ENCODE peak calls at places on chromosomes 13 and 19, in eight cellular contexts. One of them, this sample, is unnamed.

GRCh38 chr19:18868380-18869230 is 27.4 kb downstream of the CERS1 start:
- DNase-seq in NCI-H345: no peak
- DNase-seq in fibroblast of the aortic adventitia: no peak
- DNase-seq in stimulated activated CD8-positive, alpha-beta memory T cell treated with anti-CD3 and anti-CD28 coated beads, Interleukin-4, amount 100 ng/mL, for 1 hour: no peak
- DNase-seq in erythroblast: no peak
- DNase-seq in activated CD4-positive, alpha-beta T cell treated with anti-CD3 and anti-CD28 coated beads, Interleukin-2, amount 10 ng/mL, durations not matched to agents 24 days and 14 days: no peak
- DNase-seq in stimulated activated CD4-positive, alpha-beta T cell treated with anti-CD3 and anti-CD28 coated beads, Interleukin-1b, Interleukin-23, amount 100 ng/mL, for 24 hours: no peak
- DNase-seq in breast epithelium: no peak
- DNase-seq in this sample: no peak

GRCh38 chr13:26811636-26812035 is 51.0 kb upstream of the GPR12 start:
- DNase-seq in breast epithelium: no peak
- DNase-seq in activated CD4-positive, alpha-beta T cell treated with anti-CD3 and anti-CD28 coated beads, Interleukin-2, amount 10 ng/mL, durations not matched to agents 24 days and 14 days: no peak
- DNase-seq in stimulated activated CD8-positive, alpha-beta memory T cell treated with anti-CD3 and anti-CD28 coated beads, Interleukin-4, amount 100 ng/mL, for 1 hour: no peak
- DNase-seq in fibroblast of the aortic adventitia: no peak
- DNase-seq in stimulated activated CD4-positive, alpha-beta T cell treated with anti-CD3 and anti-CD28 coated beads, Interleukin-1b, Interleukin-23, amount 100 ng/mL, for 24 hours: no peak
- DNase-seq in erythroblast: no peak
- DNase-seq in NCI-H345: peak
- DNase-seq in this sample: no peak

GRCh38 chr19:53182202-53182601 is 11.0 kb downstream of the ZNF665 start:
- DNase-seq in erythroblast: no peak
- DNase-seq in fibroblast of the aortic adventitia: no peak
- DNase-seq in stimulated activated CD8-positive, alpha-beta memory T cell treated with anti-CD3 and anti-CD28 coated beads, Interleukin-4, amount 100 ng/mL, for 1 hour: no peak
- DNase-seq in activated CD4-positive, alpha-beta T cell treated with anti-CD3 and anti-CD28 coated beads, Interleukin-2, amount 10 ng/mL, durations not matched to agents 24 days and 14 days: no peak
- DNase-seq in breast epithelium: no peak
- DNase-seq in stimulated activated CD4-positive, alpha-beta T cell treated with anti-CD3 and anti-CD28 coated beads, Interleukin-1b, Interleukin-23, amount 100 ng/mL, for 24 hours: no peak
- DNase-seq in NCI-H345: no peak
- DNase-seq in this sample: no peak

GRCh38 chr19:49956113-49956491 is 4.9 kb downstream of the SIGLEC11 start:
- DNase-seq in activated CD4-positive, alpha-beta T cell treated with anti-CD3 and anti-CD28 coated beads, Interleukin-2, amount 10 ng/mL, durations not matched to agents 24 days and 14 days: no peak
- DNase-seq in breast epithelium: peak
- DNase-seq in erythroblast: no peak
- DNase-seq in stimulated activated CD4-positive, alpha-beta T cell treated with anti-CD3 and anti-CD28 coated beads, Interleukin-1b, Interleukin-23, amount 100 ng/mL, for 24 hours: no peak
- DNase-seq in fibroblast of the aortic adventitia: no peak
- DNase-seq in NCI-H345: no peak
- DNase-seq in stimulated activated CD8-positive, alpha-beta memory T cell treated with anti-CD3 and anti-CD28 coated beads, Interleukin-4, amount 100 ng/mL, for 1 hour: no peak
- DNase-seq in this sample: no peak

GRCh38 chr13:32430018-32430747 is 2.3 kb upstream of the N4BP2L1 start:
- DNase-seq in erythroblast: peak
- DNase-seq in NCI-H345: no peak
- DNase-seq in stimulated activated CD8-positive, alpha-beta memory T cell treated with anti-CD3 and anti-CD28 coated beads, Interleukin-4, amount 100 ng/mL, for 1 hour: no peak
- DNase-seq in breast epithelium: no peak
- DNase-seq in stimulated activated CD4-positive, alpha-beta T cell treated with anti-CD3 and anti-CD28 coated beads, Interleukin-1b, Interleukin-23, amount 100 ng/mL, for 24 hours: no peak
- DNase-seq in activated CD4-positive, alpha-beta T cell treated with anti-CD3 and anti-CD28 coated beads, Interleukin-2, amount 10 ng/mL, durations not matched to agents 24 days and 14 days: no peak
- DNase-seq in fibroblast of the aortic adventitia: no peak
- DNase-seq in this sample: no peak

GRCh38 chr13:43686557-43686956 is 100.2 kb downstream of the ENOX1 start:
- DNase-seq in fibroblast of the aortic adventitia: peak
- DNase-seq in activated CD4-positive, alpha-beta T cell treated with anti-CD3 and anti-CD28 coated beads, Interleukin-2, amount 10 ng/mL, durations not matched to agents 24 days and 14 days: no peak
- DNase-seq in NCI-H345: no peak
- DNase-seq in erythroblast: no peak
- DNase-seq in stimulated activated CD8-positive, alpha-beta memory T cell treated with anti-CD3 and anti-CD28 coated beads, Interleukin-4, amount 100 ng/mL, for 1 hour: no peak
- DNase-seq in stimulated activated CD4-positive, alpha-beta T cell treated with anti-CD3 and anti-CD28 coated beads, Interleukin-1b, Interleukin-23, amount 100 ng/mL, for 24 hours: no peak
- DNase-seq in breast epithelium: no peak
- DNase-seq in this sample: peak

GRCh38 chr19:13846533-13847032 is 30.4 kb upstream of the NANOS3 start:
- DNase-seq in stimulated activated CD8-positive, alpha-beta memory T cell treated with anti-CD3 and anti-CD28 coated beads, Interleukin-4, amount 100 ng/mL, for 1 hour: peak
- DNase-seq in activated CD4-positive, alpha-beta T cell treated with anti-CD3 and anti-CD28 coated beads, Interleukin-2, amount 10 ng/mL, durations not matched to agents 24 days and 14 days: peak
- DNase-seq in fibroblast of the aortic adventitia: peak
- DNase-seq in breast epithelium: peak
- DNase-seq in erythroblast: peak
- DNase-seq in stimulated activated CD4-positive, alpha-beta T cell treated with anti-CD3 and anti-CD28 coated beads, Interleukin-1b, Interleukin-23, amount 100 ng/mL, for 24 hours: peak
- DNase-seq in NCI-H345: no peak
- DNase-seq in this sample: peak

GRCh38 chr19:55383279-55383788 is 758 bp downstream of the TMEM238 start:
- DNase-seq in breast epithelium: no peak
- DNase-seq in fibroblast of the aortic adventitia: no peak
- DNase-seq in stimulated activated CD8-positive, alpha-beta memory T cell treated with anti-CD3 and anti-CD28 coated beads, Interleukin-4, amount 100 ng/mL, for 1 hour: no peak
- DNase-seq in erythroblast: no peak
- DNase-seq in NCI-H345: no peak
- DNase-seq in activated CD4-positive, alpha-beta T cell treated with anti-CD3 and anti-CD28 coated beads, Interleukin-2, amount 10 ng/mL, durations not matched to agents 24 days and 14 days: peak
- DNase-seq in stimulated activated CD4-positive, alpha-beta T cell treated with anti-CD3 and anti-CD28 coated beads, Interleukin-1b, Interleukin-23, amount 100 ng/mL, for 24 hours: no peak
- DNase-seq in this sample: no peak

GRCh38 chr19:11296264-11296663 is 304 bp downstream of the TSPAN16 start:
- DNase-seq in NCI-H345: no peak
- DNase-seq in activated CD4-positive, alpha-beta T cell treated with anti-CD3 and anti-CD28 coated beads, Interleukin-2, amount 10 ng/mL, durations not matched to agents 24 days and 14 days: no peak
- DNase-seq in breast epithelium: no peak
- DNase-seq in stimulated activated CD8-positive, alpha-beta memory T cell treated with anti-CD3 and anti-CD28 coated beads, Interleukin-4, amount 100 ng/mL, for 1 hour: no peak
- DNase-seq in erythroblast: no peak
- DNase-seq in stimulated activated CD4-positive, alpha-beta T cell treated with anti-CD3 and anti-CD28 coated beads, Interleukin-1b, Interleukin-23, amount 100 ng/mL, for 24 hours: no peak
- DNase-seq in fibroblast of the aortic adventitia: peak
- DNase-seq in this sample: no peak

GRCh38 chr19:30379841-30380610 is 7.8 kb downstream of the ZNF536 start:
- DNase-seq in stimulated activated CD8-positive, alpha-beta memory T cell treated with anti-CD3 and anti-CD28 coated beads, Interleukin-4, amount 100 ng/mL, for 1 hour: no peak
- DNase-seq in erythroblast: no peak
- DNase-seq in breast epithelium: no peak
- DNase-seq in activated CD4-positive, alpha-beta T cell treated with anti-CD3 and anti-CD28 coated beads, Interleukin-2, amount 10 ng/mL, durations not matched to agents 24 days and 14 days: no peak
- DNase-seq in fibroblast of the aortic adventitia: no peak
- DNase-seq in stimulated activated CD4-positive, alpha-beta T cell treated with anti-CD3 and anti-CD28 coated beads, Interleukin-1b, Interleukin-23, amount 100 ng/mL, for 24 hours: no peak
- DNase-seq in NCI-H345: no peak
- DNase-seq in this sample: no peak

GRCh38 chr19:15368798-15369593 is 10.6 kb downstream of the AKAP8 start:
- DNase-seq in fibroblast of the aortic adventitia: no peak
- DNase-seq in activated CD4-positive, alpha-beta T cell treated with anti-CD3 and anti-CD28 coated beads, Interleukin-2, amount 10 ng/mL, durations not matched to agents 24 days and 14 days: no peak
- DNase-seq in erythroblast: no peak
- DNase-seq in stimulated activated CD4-positive, alpha-beta T cell treated with anti-CD3 and anti-CD28 coated beads, Interleukin-1b, Interleukin-23, amount 100 ng/mL, for 24 hours: no peak
- DNase-seq in breast epithelium: no peak
- DNase-seq in stimulated activated CD8-positive, alpha-beta memory T cell treated with anti-CD3 and anti-CD28 coated beads, Interleukin-4, amount 100 ng/mL, for 1 hour: no peak
- DNase-seq in NCI-H345: no peak
- DNase-seq in this sample: peak

GRCh38 chr19:58571575-58571947 is 1.6 kb downstream of the MZF1 start:
- DNase-seq in breast epithelium: peak
- DNase-seq in erythroblast: no peak
- DNase-seq in stimulated activated CD4-positive, alpha-beta T cell treated with anti-CD3 and anti-CD28 coated beads, Interleukin-1b, Interleukin-23, amount 100 ng/mL, for 24 hours: no peak
- DNase-seq in NCI-H345: no peak
- DNase-seq in fibroblast of the aortic adventitia: no peak
- DNase-seq in activated CD4-positive, alpha-beta T cell treated with anti-CD3 and anti-CD28 coated beads, Interleukin-2, amount 10 ng/mL, durations not matched to agents 24 days and 14 days: no peak
- DNase-seq in stimulated activated CD8-positive, alpha-beta memory T cell treated with anti-CD3 and anti-CD28 coated beads, Interleukin-4, amount 100 ng/mL, for 1 hour: no peak
- DNase-seq in this sample: no peak

GRCh38 chr13:40408602-40409001 is 257.8 kb downstream of the FOXO1 start:
- DNase-seq in stimulated activated CD8-positive, alpha-beta memory T cell treated with anti-CD3 and anti-CD28 coated beads, Interleukin-4, amount 100 ng/mL, for 1 hour: no peak
- DNase-seq in NCI-H345: no peak
- DNase-seq in erythroblast: no peak
- DNase-seq in fibroblast of the aortic adventitia: no peak
- DNase-seq in breast epithelium: no peak
- DNase-seq in stimulated activated CD4-positive, alpha-beta T cell treated with anti-CD3 and anti-CD28 coated beads, Interleukin-1b, Interleukin-23, amount 100 ng/mL, for 24 hours: no peak
- DNase-seq in activated CD4-positive, alpha-beta T cell treated with anti-CD3 and anti-CD28 coated beads, Interleukin-2, amount 10 ng/mL, durations not matched to agents 24 days and 14 days: no peak
- DNase-seq in this sample: no peak

GRCh38 chr19:1469200-1469935 is 9.6 kb downstream of the C19orf25 start:
- DNase-seq in erythroblast: no peak
- DNase-seq in stimulated activated CD8-positive, alpha-beta memory T cell treated with anti-CD3 and anti-CD28 coated beads, Interleukin-4, amount 100 ng/mL, for 1 hour: no peak
- DNase-seq in NCI-H345: no peak
- DNase-seq in activated CD4-positive, alpha-beta T cell treated with anti-CD3 and anti-CD28 coated beads, Interleukin-2, amount 10 ng/mL, durations not matched to agents 24 days and 14 days: peak
- DNase-seq in fibroblast of the aortic adventitia: no peak
- DNase-seq in stimulated activated CD4-positive, alpha-beta T cell treated with anti-CD3 and anti-CD28 coated beads, Interleukin-1b, Interleukin-23, amount 100 ng/mL, for 24 hours: no peak
- DNase-seq in breast epithelium: no peak
- DNase-seq in this sample: peak

GRCh38 chr13:33258437-33259193 is 26.9 kb downstream of the STARD13 start:
- DNase-seq in NCI-H345: no peak
- DNase-seq in erythroblast: no peak
- DNase-seq in activated CD4-positive, alpha-beta T cell treated with anti-CD3 and anti-CD28 coated beads, Interleukin-2, amount 10 ng/mL, durations not matched to agents 24 days and 14 days: no peak
- DNase-seq in stimulated activated CD4-positive, alpha-beta T cell treated with anti-CD3 and anti-CD28 coated beads, Interleukin-1b, Interleukin-23, amount 100 ng/mL, for 24 hours: no peak
- DNase-seq in stimulated activated CD8-positive, alpha-beta memory T cell treated with anti-CD3 and anti-CD28 coated beads, Interleukin-4, amount 100 ng/mL, for 1 hour: no peak
- DNase-seq in fibroblast of the aortic adventitia: peak
- DNase-seq in breast epithelium: no peak
- DNase-seq in this sample: no peak

GRCh38 chr19:6963937-6964336 is 57.3 kb downstream of the MBD3L2B start:
- DNase-seq in stimulated activated CD8-positive, alpha-beta memory T cell treated with anti-CD3 and anti-CD28 coated beads, Interleukin-4, amount 100 ng/mL, for 1 hour: peak
- DNase-seq in stimulated activated CD4-positive, alpha-beta T cell treated with anti-CD3 and anti-CD28 coated beads, Interleukin-1b, Interleukin-23, amount 100 ng/mL, for 24 hours: peak
- DNase-seq in erythroblast: peak
- DNase-seq in fibroblast of the aortic adventitia: no peak
- DNase-seq in NCI-H345: no peak
- DNase-seq in breast epithelium: no peak
- DNase-seq in activated CD4-positive, alpha-beta T cell treated with anti-CD3 and anti-CD28 coated beads, Interleukin-2, amount 10 ng/mL, durations not matched to agents 24 days and 14 days: peak
- DNase-seq in this sample: no peak

GRCh38 chr19:40216777-40217026 is 1.5 kb downstream of the TTC9B start:
- DNase-seq in NCI-H345: no peak
- DNase-seq in activated CD4-positive, alpha-beta T cell treated with anti-CD3 and anti-CD28 coated beads, Interleukin-2, amount 10 ng/mL, durations not matched to agents 24 days and 14 days: no peak
- DNase-seq in stimulated activated CD4-positive, alpha-beta T cell treated with anti-CD3 and anti-CD28 coated beads, Interleukin-1b, Interleukin-23, amount 100 ng/mL, for 24 hours: no peak
- DNase-seq in fibroblast of the aortic adventitia: no peak
- DNase-seq in stimulated activated CD8-positive, alpha-beta memory T cell treated with anti-CD3 and anti-CD28 coated beads, Interleukin-4, amount 100 ng/mL, for 1 hour: no peak
- DNase-seq in erythroblast: no peak
- DNase-seq in breast epithelium: no peak
- DNase-seq in this sample: peak

GRCh38 chr19:38321646-38322323 is 2.1 kb downstream of the KCNK6 start:
- DNase-seq in stimulated activated CD8-positive, alpha-beta memory T cell treated with anti-CD3 and anti-CD28 coated beads, Interleukin-4, amount 100 ng/mL, for 1 hour: no peak
- DNase-seq in erythroblast: no peak
- DNase-seq in activated CD4-positive, alpha-beta T cell treated with anti-CD3 and anti-CD28 coated beads, Interleukin-2, amount 10 ng/mL, durations not matched to agents 24 days and 14 days: no peak
- DNase-seq in NCI-H345: no peak
- DNase-seq in breast epithelium: no peak
- DNase-seq in stimulated activated CD4-positive, alpha-beta T cell treated with anti-CD3 and anti-CD28 coated beads, Interleukin-1b, Interleukin-23, amount 100 ng/mL, for 24 hours: no peak
- DNase-seq in fibroblast of the aortic adventitia: peak
- DNase-seq in this sample: peak

GRCh38 chr13:81487151-81487550 is 1146.2 kb upstream of the SPRY2 start:
- DNase-seq in erythroblast: peak
- DNase-seq in fibroblast of the aortic adventitia: no peak
- DNase-seq in NCI-H345: peak
- DNase-seq in activated CD4-positive, alpha-beta T cell treated with anti-CD3 and anti-CD28 coated beads, Interleukin-2, amount 10 ng/mL, durations not matched to agents 24 days and 14 days: no peak
- DNase-seq in breast epithelium: no peak
- DNase-seq in stimulated activated CD4-positive, alpha-beta T cell treated with anti-CD3 and anti-CD28 coated beads, Interleukin-1b, Interleukin-23, amount 100 ng/mL, for 24 hours: no peak
- DNase-seq in stimulated activated CD8-positive, alpha-beta memory T cell treated with anti-CD3 and anti-CD28 coated beads, Interleukin-4, amount 100 ng/mL, for 1 hour: no peak
- DNase-seq in this sample: no peak

GRCh38 chr13:20814224-20814910 is 40.6 kb upstream of the EEF1AKMT1 start:
- DNase-seq in erythroblast: no peak
- DNase-seq in stimulated activated CD8-positive, alpha-beta memory T cell treated with anti-CD3 and anti-CD28 coated beads, Interleukin-4, amount 100 ng/mL, for 1 hour: no peak
- DNase-seq in fibroblast of the aortic adventitia: peak
- DNase-seq in NCI-H345: no peak
- DNase-seq in activated CD4-positive, alpha-beta T cell treated with anti-CD3 and anti-CD28 coated beads, Interleukin-2, amount 10 ng/mL, durations not matched to agents 24 days and 14 days: no peak
- DNase-seq in breast epithelium: peak
- DNase-seq in stimulated activated CD4-positive, alpha-beta T cell treated with anti-CD3 and anti-CD28 coated beads, Interleukin-1b, Interleukin-23, amount 100 ng/mL, for 24 hours: no peak
- DNase-seq in this sample: peak

GRCh38 chr13:96090240-96091101 is 564 bp downstream of the HS6ST3 start:
- DNase-seq in stimulated activated CD4-positive, alpha-beta T cell treated with anti-CD3 and anti-CD28 coated beads, Interleukin-1b, Interleukin-23, amount 100 ng/mL, for 24 hours: no peak
- DNase-seq in NCI-H345: peak
- DNase-seq in fibroblast of the aortic adventitia: no peak
- DNase-seq in activated CD4-positive, alpha-beta T cell treated with anti-CD3 and anti-CD28 coated beads, Interleukin-2, amount 10 ng/mL, durations not matched to agents 24 days and 14 days: peak
- DNase-seq in erythroblast: peak
- DNase-seq in stimulated activated CD8-positive, alpha-beta memory T cell treated with anti-CD3 and anti-CD28 coated beads, Interleukin-4, amount 100 ng/mL, for 1 hour: no peak
- DNase-seq in breast epithelium: no peak
- DNase-seq in this sample: peak

GRCh38 chr19:16064209-16064889 is 11.9 kb upstream of the TPM4 start:
- DNase-seq in NCI-H345: no peak
- DNase-seq in stimulated activated CD8-positive, alpha-beta memory T cell treated with anti-CD3 and anti-CD28 coated beads, Interleukin-4, amount 100 ng/mL, for 1 hour: no peak
- DNase-seq in erythroblast: no peak
- DNase-seq in stimulated activated CD4-positive, alpha-beta T cell treated with anti-CD3 and anti-CD28 coated beads, Interleukin-1b, Interleukin-23, amount 100 ng/mL, for 24 hours: no peak
- DNase-seq in activated CD4-positive, alpha-beta T cell treated with anti-CD3 and anti-CD28 coated beads, Interleukin-2, amount 10 ng/mL, durations not matched to agents 24 days and 14 days: no peak
- DNase-seq in fibroblast of the aortic adventitia: no peak
- DNase-seq in breast epithelium: no peak
- DNase-seq in this sample: no peak

GRCh38 chr13:28537149-28537548 is 42.2 kb upstream of the FLT1 start:
- DNase-seq in stimulated activated CD8-positive, alpha-beta memory T cell treated with anti-CD3 and anti-CD28 coated beads, Interleukin-4, amount 100 ng/mL, for 1 hour: no peak
- DNase-seq in erythroblast: no peak
- DNase-seq in activated CD4-positive, alpha-beta T cell treated with anti-CD3 and anti-CD28 coated beads, Interleukin-2, amount 10 ng/mL, durations not matched to agents 24 days and 14 days: no peak
- DNase-seq in fibroblast of the aortic adventitia: no peak
- DNase-seq in NCI-H345: no peak
- DNase-seq in stimulated activated CD4-positive, alpha-beta T cell treated with anti-CD3 and anti-CD28 coated beads, Interleukin-1b, Interleukin-23, amount 100 ng/mL, for 24 hours: no peak
- DNase-seq in breast epithelium: no peak
- DNase-seq in this sample: no peak

GRCh38 chr13:105665284-105665683 is 870.2 kb downstream of the EFNB2 start:
- DNase-seq in NCI-H345: no peak
- DNase-seq in activated CD4-positive, alpha-beta T cell treated with anti-CD3 and anti-CD28 coated beads, Interleukin-2, amount 10 ng/mL, durations not matched to agents 24 days and 14 days: no peak
- DNase-seq in stimulated activated CD4-positive, alpha-beta T cell treated with anti-CD3 and anti-CD28 coated beads, Interleukin-1b, Interleukin-23, amount 100 ng/mL, for 24 hours: no peak
- DNase-seq in erythroblast: no peak
- DNase-seq in stimulated activated CD8-positive, alpha-beta memory T cell treated with anti-CD3 and anti-CD28 coated beads, Interleukin-4, amount 100 ng/mL, for 1 hour: no peak
- DNase-seq in fibroblast of the aortic adventitia: no peak
- DNase-seq in breast epithelium: no peak
- DNase-seq in this sample: no peak

GRCh38 chr19:289651-290538 is 1.3 kb downstream of the PLPP2 start:
- DNase-seq in fibroblast of the aortic adventitia: no peak
- DNase-seq in NCI-H345: peak
- DNase-seq in activated CD4-positive, alpha-beta T cell treated with anti-CD3 and anti-CD28 coated beads, Interleukin-2, amount 10 ng/mL, durations not matched to agents 24 days and 14 days: peak
- DNase-seq in stimulated activated CD4-positive, alpha-beta T cell treated with anti-CD3 and anti-CD28 coated beads, Interleukin-1b, Interleukin-23, amount 100 ng/mL, for 24 hours: no peak
- DNase-seq in breast epithelium: peak
- DNase-seq in erythroblast: no peak
- DNase-seq in stimulated activated CD8-positive, alpha-beta memory T cell treated with anti-CD3 and anti-CD28 coated beads, Interleukin-4, amount 100 ng/mL, for 1 hour: no peak
- DNase-seq in this sample: peak

GRCh38 chr19:3609779-3610719 is 3.4 kb upstream of the TBXA2R start:
- DNase-seq in NCI-H345: no peak
- DNase-seq in stimulated activated CD4-positive, alpha-beta T cell treated with anti-CD3 and anti-CD28 coated beads, Interleukin-1b, Interleukin-23, amount 100 ng/mL, for 24 hours: no peak
- DNase-seq in erythroblast: no peak
- DNase-seq in stimulated activated CD8-positive, alpha-beta memory T cell treated with anti-CD3 and anti-CD28 coated beads, Interleukin-4, amount 100 ng/mL, for 1 hour: no peak
- DNase-seq in breast epithelium: no peak
- DNase-seq in fibroblast of the aortic adventitia: peak
- DNase-seq in activated CD4-positive, alpha-beta T cell treated with anti-CD3 and anti-CD28 coated beads, Interleukin-2, amount 10 ng/mL, durations not matched to agents 24 days and 14 days: no peak
- DNase-seq in this sample: no peak

GRCh38 chr19:7295912-7296486 is 1.8 kb upstream of the INSR start:
- DNase-seq in stimulated activated CD8-positive, alpha-beta memory T cell treated with anti-CD3 and anti-CD28 coated beads, Interleukin-4, amount 100 ng/mL, for 1 hour: no peak
- DNase-seq in breast epithelium: no peak
- DNase-seq in activated CD4-positive, alpha-beta T cell treated with anti-CD3 and anti-CD28 coated beads, Interleukin-2, amount 10 ng/mL, durations not matched to agents 24 days and 14 days: no peak
- DNase-seq in erythroblast: no peak
- DNase-seq in NCI-H345: no peak
- DNase-seq in stimulated activated CD4-positive, alpha-beta T cell treated with anti-CD3 and anti-CD28 coated beads, Interleukin-1b, Interleukin-23, amount 100 ng/mL, for 24 hours: no peak
- DNase-seq in fibroblast of the aortic adventitia: no peak
- DNase-seq in this sample: no peak

GRCh38 chr13:98731038-98731437 is 21.4 kb downstream of the SLC15A1 start:
- DNase-seq in stimulated activated CD8-positive, alpha-beta memory T cell treated with anti-CD3 and anti-CD28 coated beads, Interleukin-4, amount 100 ng/mL, for 1 hour: no peak
- DNase-seq in stimulated activated CD4-positive, alpha-beta T cell treated with anti-CD3 and anti-CD28 coated beads, Interleukin-1b, Interleukin-23, amount 100 ng/mL, for 24 hours: no peak
- DNase-seq in breast epithelium: no peak
- DNase-seq in NCI-H345: no peak
- DNase-seq in erythroblast: no peak
- DNase-seq in fibroblast of the aortic adventitia: no peak
- DNase-seq in activated CD4-positive, alpha-beta T cell treated with anti-CD3 and anti-CD28 coated beads, Interleukin-2, amount 10 ng/mL, durations not matched to agents 24 days and 14 days: no peak
- DNase-seq in this sample: no peak

GRCh38 chr19:1015782-1016646 is 4.9 kb downstream of the TMEM259 start:
- DNase-seq in NCI-H345: no peak
- DNase-seq in fibroblast of the aortic adventitia: no peak
- DNase-seq in activated CD4-positive, alpha-beta T cell treated with anti-CD3 and anti-CD28 coated beads, Interleukin-2, amount 10 ng/mL, durations not matched to agents 24 days and 14 days: no peak
- DNase-seq in breast epithelium: no peak
- DNase-seq in erythroblast: no peak
- DNase-seq in stimulated activated CD4-positive, alpha-beta T cell treated with anti-CD3 and anti-CD28 coated beads, Interleukin-1b, Interleukin-23, amount 100 ng/mL, for 24 hours: no peak
- DNase-seq in stimulated activated CD8-positive, alpha-beta memory T cell treated with anti-CD3 and anti-CD28 coated beads, Interleukin-4, amount 100 ng/mL, for 1 hour: no peak
- DNase-seq in this sample: no peak

GRCh38 chr19:12090807-12091206 is 26.3 kb downstream of the ZNF844 start:
- DNase-seq in breast epithelium: no peak
- DNase-seq in erythroblast: peak
- DNase-seq in stimulated activated CD8-positive, alpha-beta memory T cell treated with anti-CD3 and anti-CD28 coated beads, Interleukin-4, amount 100 ng/mL, for 1 hour: peak
- DNase-seq in NCI-H345: peak
- DNase-seq in stimulated activated CD4-positive, alpha-beta T cell treated with anti-CD3 and anti-CD28 coated beads, Interleukin-1b, Interleukin-23, amount 100 ng/mL, for 24 hours: peak
- DNase-seq in activated CD4-positive, alpha-beta T cell treated with anti-CD3 and anti-CD28 coated beads, Interleukin-2, amount 10 ng/mL, durations not matched to agents 24 days and 14 days: peak
- DNase-seq in fibroblast of the aortic adventitia: peak
- DNase-seq in this sample: peak

GRCh38 chr13:73767191-73767741 is 366.9 kb downstream of the KLF12 start:
- DNase-seq in stimulated activated CD8-positive, alpha-beta memory T cell treated with anti-CD3 and anti-CD28 coated beads, Interleukin-4, amount 100 ng/mL, for 1 hour: no peak
- DNase-seq in NCI-H345: peak
- DNase-seq in fibroblast of the aortic adventitia: peak
- DNase-seq in breast epithelium: no peak
- DNase-seq in erythroblast: no peak
- DNase-seq in activated CD4-positive, alpha-beta T cell treated with anti-CD3 and anti-CD28 coated beads, Interleukin-2, amount 10 ng/mL, durations not matched to agents 24 days and 14 days: peak
- DNase-seq in stimulated activated CD4-positive, alpha-beta T cell treated with anti-CD3 and anti-CD28 coated beads, Interleukin-1b, Interleukin-23, amount 100 ng/mL, for 24 hours: no peak
- DNase-seq in this sample: no peak

GRCh38 chr19:17347361-17347760 is 10.0 kb downstream of the GTPBP3 start:
- DNase-seq in stimulated activated CD4-positive, alpha-beta T cell treated with anti-CD3 and anti-CD28 coated beads, Interleukin-1b, Interleukin-23, amount 100 ng/mL, for 24 hours: no peak
- DNase-seq in stimulated activated CD8-positive, alpha-beta memory T cell treated with anti-CD3 and anti-CD28 coated beads, Interleukin-4, amount 100 ng/mL, for 1 hour: no peak
- DNase-seq in breast epithelium: no peak
- DNase-seq in fibroblast of the aortic adventitia: peak
- DNase-seq in activated CD4-positive, alpha-beta T cell treated with anti-CD3 and anti-CD28 coated beads, Interleukin-2, amount 10 ng/mL, durations not matched to agents 24 days and 14 days: no peak
- DNase-seq in erythroblast: no peak
- DNase-seq in NCI-H345: no peak
- DNase-seq in this sample: peak

GRCh38 chr19:29499261-29499920 is 26.4 kb upstream of the VSTM2B start:
- DNase-seq in stimulated activated CD4-positive, alpha-beta T cell treated with anti-CD3 and anti-CD28 coated beads, Interleukin-1b, Interleukin-23, amount 100 ng/mL, for 24 hours: no peak
- DNase-seq in erythroblast: no peak
- DNase-seq in activated CD4-positive, alpha-beta T cell treated with anti-CD3 and anti-CD28 coated beads, Interleukin-2, amount 10 ng/mL, durations not matched to agents 24 days and 14 days: no peak
- DNase-seq in stimulated activated CD8-positive, alpha-beta memory T cell treated with anti-CD3 and anti-CD28 coated beads, Interleukin-4, amount 100 ng/mL, for 1 hour: no peak
- DNase-seq in breast epithelium: no peak
- DNase-seq in fibroblast of the aortic adventitia: no peak
- DNase-seq in NCI-H345: no peak
- DNase-seq in this sample: no peak

GRCh38 chr19:50688766-50689165 is 30.8 kb downstream of the SHANK1 start:
- DNase-seq in erythroblast: no peak
- DNase-seq in breast epithelium: no peak
- DNase-seq in fibroblast of the aortic adventitia: no peak
- DNase-seq in activated CD4-positive, alpha-beta T cell treated with anti-CD3 and anti-CD28 coated beads, Interleukin-2, amount 10 ng/mL, durations not matched to agents 24 days and 14 days: no peak
- DNase-seq in stimulated activated CD4-positive, alpha-beta T cell treated with anti-CD3 and anti-CD28 coated beads, Interleukin-1b, Interleukin-23, amount 100 ng/mL, for 24 hours: no peak
- DNase-seq in NCI-H345: no peak
- DNase-seq in stimulated activated CD8-positive, alpha-beta memory T cell treated with anti-CD3 and anti-CD28 coated beads, Interleukin-4, amount 100 ng/mL, for 1 hour: no peak
- DNase-seq in this sample: no peak